ENCODE peak calls at places on chromosomes 6 and 20, in five cellular contexts. Y is kidney; Q is CD8-positive, alpha-beta memory T cell; B is heart left ventricle; Z is A673. L is an unnamed sample.

GRCh38 chr6:112409311-112409710 is 62.2 kb downstream of the RFPL4B start:
- DNase-seq in Y (no peak), Z (peak; percentile 50), B (no peak), Q (no peak), L (no peak)

GRCh38 chr6:125201961-125202729 is 48.6 kb downstream of the TPD52L1 start:
- DNase-seq in B (no peak), Q (no peak), Z (peak; percentile 68), Y (no peak), L (peak; percentile 97)

GRCh38 chr6:64890609-64891008 is 816.4 kb downstream of the EYS start:
- DNase-seq in Q (no peak), B (no peak), Z (no peak), Y (no peak), L (peak; percentile 8)

GRCh38 chr6:93454533-93454932 is 35.2 kb upstream of the EPHA7 start:
- DNase-seq in Z (no peak), B (no peak), Q (no peak), Y (no peak), L (no peak)

GRCh38 chr6:17612048-17612447 is 11.9 kb downstream of the FAM8A1 start:
- DNase-seq in B (no peak), Y (no peak), Z (no peak), Q (no peak), L (no peak)

GRCh38 chr6:157762636-157763035 is 60.4 kb upstream of the SNX9 start:
- DNase-seq in Q (no peak), Y (no peak), B (no peak), Z (no peak), L (no peak)

GRCh38 chr6:100491947-100492670 is 27.4 kb upstream of the SIM1 start:
- DNase-seq in B (no peak), Q (no peak), Z (no peak), Y (no peak), L (no peak)

GRCh38 chr20:11935212-11935611 is 17.5 kb downstream of the BTBD3 start:
- DNase-seq in Z (no peak), B (no peak), Q (no peak), Y (no peak), L (no peak)

GRCh38 chr6:140979642-140980091 is 1153.1 kb upstream of the GJE1 start:
- DNase-seq in Z (no peak), B (peak; percentile 20), Y (no peak), Q (no peak), L (peak; percentile 32)

GRCh38 chr6:41236276-41236675 is 8.1 kb downstream of the TREML4 start:
- DNase-seq in Y (no peak), B (no peak), Q (no peak), Z (no peak), L (no peak)

GRCh38 chr20:24785141-24785924 is 163.7 kb upstream of the CST7 start:
- DNase-seq in Y (peak; percentile 49), Q (no peak), Z (no peak), B (no peak), L (no peak)

GRCh38 chr6:35087361-35088280 is 53.5 kb downstream of the TCP11 start:
- DNase-seq in Y (no peak), Q (no peak), B (peak; percentile 29), Z (no peak), L (no peak)

GRCh38 chr6:149323925-149324324 is 6.4 kb downstream of the TAB2 start:
- DNase-seq in B (no peak), Y (no peak), Q (no peak), Z (no peak), L (no peak)

GRCh38 chr6:152277826-152278247 is 359.3 kb downstream of the SYNE1 start:
- DNase-seq in B (no peak), Q (no peak), Y (no peak), Z (no peak), L (peak; percentile 77)

GRCh38 chr6:158706369-158706982 is 56.6 kb downstream of the SYTL3 start:
- DNase-seq in Z (peak; percentile 73), B (peak; percentile 53), Y (no peak), Q (no peak), L (peak; percentile 66)

GRCh38 chr6:89146748-89147715 is 1.2 kb downstream of the PM20D2 start:
- DNase-seq in Y (no peak), Z (peak; percentile 39), Q (no peak), B (no peak), L (peak; percentile 46)

GRCh38 chr20:14410869-14411555 is 73.6 kb upstream of the FLRT3 start:
- DNase-seq in B (no peak), Z (no peak), Y (no peak), Q (no peak), L (no peak)

GRCh38 chr6:100260584-100260983 is 204.1 kb downstream of the SIM1 start:
- DNase-seq in Y (no peak), Z (no peak), B (no peak), Q (no peak), L (peak; percentile 22)

GRCh38 chr6:47414517-47415167 is 62.9 kb upstream of the CD2AP start:
- DNase-seq in Q (no peak), Z (peak; percentile 37), B (no peak), Y (no peak), L (peak; percentile 49)

GRCh38 chr6:5541751-5542432 is 280.6 kb downstream of the FARS2 start:
- DNase-seq in Q (no peak), B (no peak), Z (no peak), Y (no peak), L (no peak)

GRCh38 chr6:35719830-35720733 is 16.8 kb upstream of the ARMC12 start:
- DNase-seq in B (peak; percentile 49), Q (no peak), Z (peak; percentile 32), Y (peak; percentile 86), L (peak; percentile 56)

GRCh38 chr6:49003348-49003747 is 459.7 kb downstream of the MMUT start:
- DNase-seq in B (no peak), Y (no peak), Q (no peak), Z (peak; percentile 2), L (no peak)

GRCh38 chr20:49627329-49627761 is 59.4 kb upstream of the PTGIS start:
- DNase-seq in Z (no peak), Q (no peak), Y (no peak), B (no peak), L (no peak)

GRCh38 chr20:49620364-49621240 is 52.7 kb upstream of the PTGIS start:
- DNase-seq in B (no peak), Y (no peak), Z (no peak), Q (no peak), L (no peak)

GRCh38 chr20:49622243-49622642 is 54.3 kb upstream of the PTGIS start:
- DNase-seq in Z (no peak), Y (no peak), B (no peak), Q (no peak), L (no peak)

GRCh38 chr20:49619113-49620048 is 51.4 kb upstream of the PTGIS start:
- DNase-seq in Z (no peak), Y (no peak), B (no peak), Q (no peak), L (no peak)

DNA sequence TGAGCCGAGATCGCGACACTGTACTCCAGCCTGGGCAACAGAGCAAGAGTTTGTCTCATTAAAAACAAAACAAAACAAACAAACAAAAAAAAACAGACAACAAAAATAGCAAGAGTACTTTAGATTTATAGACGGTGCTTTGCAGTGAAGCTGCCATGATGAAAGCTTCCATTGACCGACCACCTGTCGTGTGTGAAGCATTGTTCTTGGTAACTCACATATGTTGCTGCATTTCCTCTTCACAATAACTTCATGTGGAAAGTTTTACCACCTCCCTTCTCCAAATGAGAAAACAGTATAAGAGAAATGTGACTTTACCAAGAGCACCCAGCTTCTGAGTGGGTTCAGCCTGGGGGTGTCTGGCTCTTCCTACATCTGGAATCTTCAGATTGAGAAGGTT is 56.4 kb upstream of the PTGIS start:
- DNase-seq in Q (no peak), Y (no peak), Z (no peak), B (no peak), L (no peak)
- H3K27ac ChIP-seq in Q (no peak overlapping the region), Y (no peak overlapping the region), Z (no peak overlapping the region), B (no peak overlapping the region), L (no peak overlapping the region)

DNA sequence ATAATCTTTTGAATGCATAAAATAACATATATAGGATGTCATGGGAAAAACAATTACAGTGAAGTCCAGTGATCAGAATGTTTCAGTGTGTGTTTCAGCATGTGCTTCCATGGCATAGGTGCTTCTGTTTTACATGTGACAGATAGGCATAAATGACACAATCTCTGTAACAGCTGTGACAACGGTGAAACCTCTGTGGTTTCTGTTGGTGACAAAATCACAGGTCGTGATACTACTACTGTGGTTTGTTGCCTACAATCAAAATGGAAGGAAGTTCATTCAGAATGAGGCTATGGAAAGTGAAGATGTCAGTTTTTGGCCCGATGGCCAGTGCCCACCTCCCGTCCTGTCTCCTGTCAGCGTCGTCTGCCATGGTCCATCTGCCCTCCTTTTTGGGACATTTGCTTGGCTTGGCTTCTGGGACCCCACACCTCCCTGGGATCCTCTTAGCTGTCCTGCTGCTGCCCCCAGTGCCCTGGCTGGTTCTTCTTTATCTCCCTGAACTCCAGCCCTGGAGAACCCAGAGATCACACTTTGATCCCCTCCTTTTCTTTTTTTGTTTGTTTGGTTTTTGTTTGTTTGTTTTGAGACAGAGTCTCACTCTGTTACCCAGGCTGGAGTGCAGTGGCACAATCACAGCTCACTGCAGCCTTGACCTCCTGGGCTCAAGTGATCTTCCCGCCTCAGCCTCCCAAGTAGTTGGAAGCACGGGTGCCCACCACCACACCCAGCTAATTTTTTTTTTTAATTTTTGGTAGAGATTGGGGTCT is 79.3 kb upstream of the NAA20 start:
- DNase-seq in Q (no peak), Y (no peak), B (no peak), Z (no peak), L (no peak)
- H3K4me3 ChIP-seq in Q (peak overlapping the region; percentile 52), Y (no peak overlapping the region), B (peak overlapping the region; percentile 40), Z (no peak overlapping the region), L (no peak overlapping the region)

DNA sequence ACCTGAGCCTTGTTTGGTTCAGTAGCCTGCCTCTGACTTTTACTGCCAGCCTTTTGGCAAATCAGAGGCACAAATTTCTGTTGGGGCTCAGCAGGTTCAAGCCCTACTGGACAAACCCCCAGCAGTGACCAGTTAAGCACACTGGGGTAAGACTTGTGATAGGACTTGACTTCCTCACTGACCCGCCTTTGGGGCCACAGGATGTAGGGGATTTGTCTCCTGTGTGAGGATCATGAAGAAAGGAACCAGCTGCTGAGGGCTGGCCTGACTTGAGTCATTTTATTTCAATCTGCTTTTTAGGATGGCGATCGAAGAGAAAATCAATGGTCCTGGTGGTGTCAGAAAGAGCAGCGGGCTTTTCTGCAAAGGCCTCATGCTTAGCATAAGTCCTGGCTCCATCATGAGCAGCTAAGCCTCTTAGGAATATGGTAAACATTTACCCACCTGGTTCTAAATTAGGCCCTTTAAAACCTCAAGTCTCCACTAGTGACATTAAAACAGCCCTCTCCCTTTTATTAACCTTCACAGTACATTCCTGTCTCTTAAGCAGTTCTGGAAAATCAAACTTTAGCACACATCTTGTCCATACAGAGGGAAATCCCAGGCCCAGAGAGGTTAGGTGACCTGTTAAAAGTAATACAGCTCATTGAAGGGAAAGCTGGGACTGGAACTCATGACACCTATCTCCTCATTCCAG is 16.6 kb downstream of the CHMP4B start:
- DNase-seq in B (no peak), Q (no peak), Z (no peak), Y (no peak), L (no peak)
- H3K4me1 ChIP-seq in B (peaks cover 98% of the 10 kb centered on the region), Q (peaks cover 38% of the 10 kb centered on the region), Z (peaks cover 44% of the 10 kb centered on the region), Y (peaks cover 42% of the 10 kb centered on the region), L (peaks cover 51% of the 10 kb centered on the region)

GRCh38 chr20:33781133-33781532 is 30.0 kb upstream of the CHMP4B start:
- DNase-seq in Y (no peak), Z (no peak), B (no peak), Q (no peak), L (no peak)

GRCh38 chr20:33783818-33784217 is 27.3 kb upstream of the CHMP4B start:
- DNase-seq in Y (no peak), Z (no peak), B (no peak), Q (no peak), L (no peak)

GRCh38 chr20:33783256-33783655 is 27.9 kb upstream of the CHMP4B start:
- DNase-seq in Z (no peak), Y (no peak), Q (no peak), B (no peak), L (no peak)

GRCh38 chr20:33784225-33784624 is 26.9 kb upstream of the CHMP4B start:
- DNase-seq in Z (no peak), B (no peak), Y (no peak), Q (no peak), L (no peak)

GRCh38 chr20:33781945-33782344 is 29.2 kb upstream of the CHMP4B start:
- DNase-seq in Z (no peak), Y (no peak), Q (no peak), B (no peak), L (no peak)
- H3K27ac ChIP-seq in Z (no peak overlapping the region), Y (no peak overlapping the region), Q (no peak overlapping the region), B (no peak overlapping the region), L (no peak overlapping the region)